ENCODE peak calls at places on chromosomes 6 and 20, in four cellular contexts. One of them, this sample, is unnamed. For H3K36me3 and H3K27me3, the result is how much of the 10 kb centered on the place peaks cover.

GRCh38 chr6:52826513-52826912 is 14.1 kb downstream of the GSTA5 start:
- DNase-seq in WERI-Rb-1: no peak
- DNase-seq in iPS DF 6.9: no peak
- DNase-seq in PC-3: no peak
- DNase-seq in this sample: no peak

GRCh38 chr6:82263916-82264315 is 16.4 kb upstream of the IBTK start:
- DNase-seq in WERI-Rb-1: no peak
- DNase-seq in PC-3: no peak
- DNase-seq in iPS DF 6.9: no peak
- DNase-seq in this sample: no peak

GRCh38 chr20:62359491-62360121 is 7.5 kb downstream of the LAMA5 start:
- DNase-seq in WERI-Rb-1: no peak
- DNase-seq in PC-3: peak
- DNase-seq in iPS DF 6.9: no peak
- DNase-seq in this sample: peak

GRCh38 chr6:98136333-98136732 is 698.0 kb upstream of the POU3F2 start:
- DNase-seq in PC-3: no peak
- DNase-seq in iPS DF 6.9: no peak
- DNase-seq in WERI-Rb-1: no peak
- DNase-seq in this sample: no peak

GRCh38 chr6:2196079-2196679 is 49.2 kb downstream of the GMDS start:
- DNase-seq in iPS DF 6.9: no peak
- DNase-seq in PC-3: peak
- DNase-seq in WERI-Rb-1: peak
- DNase-seq in this sample: no peak

GRCh38 chr6:89385156-89385667 is 26.9 kb downstream of the RRAGD start:
- DNase-seq in PC-3: peak
- DNase-seq in WERI-Rb-1: peak
- DNase-seq in iPS DF 6.9: no peak
- DNase-seq in this sample: no peak

GRCh38 chr20:22346716-22347115 is 237.7 kb downstream of the FOXA2 start:
- DNase-seq in PC-3: peak
- DNase-seq in iPS DF 6.9: no peak
- DNase-seq in WERI-Rb-1: no peak
- DNase-seq in this sample: no peak

GRCh38 chr6:148044921-148045320 is 297.7 kb upstream of the SASH1 start:
- DNase-seq in WERI-Rb-1: no peak
- DNase-seq in iPS DF 6.9: no peak
- DNase-seq in PC-3: no peak
- DNase-seq in this sample: no peak

GRCh38 chr20:50130995-50131394 is 18.0 kb upstream of the UBE2V1 start:
- DNase-seq in iPS DF 6.9: no peak
- DNase-seq in WERI-Rb-1: no peak
- DNase-seq in PC-3: no peak
- DNase-seq in this sample: no peak

GRCh38 chr6:135909737-135910387 is 58.4 kb downstream of the PDE7B start:
- DNase-seq in PC-3: peak
- DNase-seq in iPS DF 6.9: peak
- DNase-seq in WERI-Rb-1: peak
- DNase-seq in this sample: no peak

GRCh38 chr6:102026649-102027048 is 633.1 kb downstream of the GRIK2 start:
- DNase-seq in WERI-Rb-1: peak
- DNase-seq in iPS DF 6.9: no peak
- DNase-seq in PC-3: no peak
- DNase-seq in this sample: no peak

GRCh38 chr20:2338702-2339101 is 42.0 kb upstream of the TGM6 start:
- DNase-seq in PC-3: no peak
- DNase-seq in WERI-Rb-1: no peak
- DNase-seq in iPS DF 6.9: no peak
- DNase-seq in this sample: no peak

GRCh38 chr6:44386929-44387345 is 569 bp upstream of the CDC5L start:
- DNase-seq in WERI-Rb-1: no peak
- DNase-seq in PC-3: peak
- DNase-seq in iPS DF 6.9: no peak
- DNase-seq in this sample: no peak

GRCh38 chr6:2037230-2037926 is 208.0 kb downstream of the GMDS start:
- DNase-seq in PC-3: peak
- DNase-seq in WERI-Rb-1: peak
- DNase-seq in iPS DF 6.9: no peak
- DNase-seq in this sample: no peak

GRCh38 chr6:158867381-158868121 is 48.4 kb upstream of the EZR start:
- DNase-seq in PC-3: no peak
- DNase-seq in WERI-Rb-1: no peak
- DNase-seq in iPS DF 6.9: no peak
- DNase-seq in this sample: no peak

GRCh38 chr6:101912266-101912665 is 518.8 kb downstream of the GRIK2 start:
- DNase-seq in PC-3: no peak
- DNase-seq in iPS DF 6.9: no peak
- DNase-seq in WERI-Rb-1: peak
- DNase-seq in this sample: no peak

GRCh38 chr6:143528164-143528811 is 16.8 kb upstream of the FUCA2 start:
- DNase-seq in iPS DF 6.9: no peak
- DNase-seq in PC-3: no peak
- DNase-seq in WERI-Rb-1: no peak
- DNase-seq in this sample: no peak

GRCh38 chr6:28710466-28711191 is 184.9 kb downstream of the GPX5 start:
- DNase-seq in PC-3: peak
- DNase-seq in WERI-Rb-1: no peak
- DNase-seq in iPS DF 6.9: no peak
- DNase-seq in this sample: no peak

GRCh38 chr6:15962449-15962764 is 166.5 kb upstream of the MYLIP start:
- DNase-seq in iPS DF 6.9: no peak
- DNase-seq in WERI-Rb-1: no peak
- DNase-seq in PC-3: peak
- DNase-seq in this sample: no peak

GRCh38 chr6:89237158-89237557 is 20.0 kb upstream of the GABRR1 start:
- DNase-seq in PC-3: no peak
- DNase-seq in WERI-Rb-1: no peak
- DNase-seq in iPS DF 6.9: no peak
- DNase-seq in this sample: no peak

GRCh38 chr6:26157150-26157837 is 70.1 kb downstream of the HFE start:
- DNase-seq in iPS DF 6.9: no peak
- DNase-seq in WERI-Rb-1: peak
- DNase-seq in PC-3: no peak
- DNase-seq in this sample: peak

GRCh38 chr20:59631751-59632380 is 27.5 kb downstream of the PHACTR3 start:
- DNase-seq in iPS DF 6.9: no peak
- DNase-seq in PC-3: no peak
- DNase-seq in WERI-Rb-1: no peak
- DNase-seq in this sample: no peak

GRCh38 chr20:2814076-2814475 is 711 bp upstream of the C20orf141 start:
- DNase-seq in PC-3: peak
- DNase-seq in iPS DF 6.9: no peak
- DNase-seq in WERI-Rb-1: no peak
- DNase-seq in this sample: no peak

DNA sequence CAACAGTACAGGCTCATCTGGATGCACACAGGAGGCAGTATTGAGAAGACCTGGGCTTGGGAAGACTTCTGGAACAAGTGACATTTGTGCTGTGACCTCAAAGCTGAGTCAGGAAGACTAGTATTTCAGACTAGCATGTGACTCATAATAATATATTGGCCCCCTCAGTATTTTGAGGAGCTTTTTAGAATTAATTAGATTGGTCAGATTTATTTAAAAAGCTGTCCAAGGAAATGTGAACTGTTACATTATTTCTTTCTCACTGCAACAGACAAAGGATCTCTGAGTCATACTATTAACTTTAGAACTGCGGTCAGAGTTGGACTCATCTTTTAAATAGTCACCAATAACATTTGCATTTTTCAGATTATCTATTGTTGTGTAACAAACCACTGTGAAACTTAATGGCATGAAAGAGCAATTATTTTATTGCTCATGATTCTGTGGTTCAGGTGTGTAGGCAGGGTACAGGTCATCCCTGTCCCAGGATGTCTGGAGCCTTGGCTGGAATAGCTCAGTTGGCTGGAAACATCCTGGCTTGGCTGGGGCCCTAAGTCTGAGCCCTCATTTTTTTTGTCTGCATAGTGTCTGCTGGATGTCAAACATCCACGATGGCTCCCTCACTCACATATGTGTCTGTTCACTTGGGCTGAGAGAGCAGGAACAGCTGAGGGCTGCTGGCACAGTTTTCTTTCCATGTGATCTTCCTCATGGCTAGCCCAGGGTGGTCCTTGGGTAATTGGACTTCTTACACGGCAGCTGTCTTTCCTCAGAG is 46.8 kb downstream of the MAP3K4 start:
- DNase-seq in WERI-Rb-1: no peak
- DNase-seq in PC-3: peak
- DNase-seq in iPS DF 6.9: no peak
- DNase-seq in this sample: no peak
- H3K36me3 ChIP-seq in WERI-Rb-1: under half
- H3K36me3 ChIP-seq in PC-3: under half
- H3K36me3 ChIP-seq in iPS DF 6.9: under half
- H3K36me3 ChIP-seq in this sample: under half

DNA sequence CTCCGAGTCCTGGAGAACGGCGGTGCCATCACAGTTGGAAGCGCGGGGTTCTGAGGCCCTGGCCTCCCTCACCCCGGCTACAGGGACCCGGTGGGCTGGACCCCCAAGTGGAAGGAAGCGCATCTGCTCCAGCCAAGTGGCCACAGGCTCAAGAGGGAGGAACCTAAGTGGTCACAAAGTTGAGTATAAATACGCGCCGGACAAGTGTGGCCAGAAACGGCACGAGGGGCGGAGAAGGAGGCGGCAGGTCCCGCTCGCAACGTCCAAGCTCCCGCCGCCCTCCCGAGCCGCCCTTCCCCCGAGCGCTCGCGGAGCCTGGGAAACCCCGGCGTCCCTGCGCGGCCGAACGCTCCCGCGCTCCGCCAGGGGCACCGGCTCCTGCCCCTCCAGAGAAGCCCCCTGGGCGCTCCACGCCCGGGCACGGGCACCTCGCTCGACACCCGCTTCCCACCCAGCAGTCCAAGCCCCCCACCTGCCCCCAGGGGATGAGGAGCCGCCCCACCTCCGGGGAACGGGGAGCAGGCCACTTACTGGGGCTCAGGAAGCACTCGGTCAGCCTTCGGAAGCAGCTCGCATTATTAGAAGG is 1.5 kb downstream of the PDE10A start:
- DNase-seq in PC-3: no peak
- DNase-seq in WERI-Rb-1: no peak
- DNase-seq in iPS DF 6.9: no peak
- DNase-seq in this sample: no peak
- H3K27me3 ChIP-seq in PC-3: half or more
- H3K27me3 ChIP-seq in WERI-Rb-1: half or more
- H3K27me3 ChIP-seq in iPS DF 6.9: half or more
- H3K27me3 ChIP-seq in this sample: half or more

DNA sequence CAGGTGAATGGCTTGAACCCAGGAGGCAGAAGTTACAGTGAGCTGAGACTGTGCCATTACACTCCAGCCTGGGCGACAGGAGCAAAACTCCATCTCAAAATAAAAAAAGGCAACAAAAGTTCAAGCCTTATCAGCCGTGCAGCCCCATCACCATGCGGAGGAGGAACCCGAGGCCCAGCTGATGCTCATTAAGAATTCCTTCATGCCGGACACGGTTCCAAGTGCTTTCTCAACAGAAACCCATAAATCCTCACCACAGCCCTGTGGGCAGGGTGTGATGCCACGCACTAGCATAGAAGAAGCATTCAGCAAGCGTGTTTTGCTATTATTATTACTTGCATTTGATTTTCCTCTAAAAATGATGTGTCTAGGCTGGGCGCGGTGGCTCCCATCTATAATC is 56.3 kb downstream of the PREX1 start:
- DNase-seq in PC-3: no peak
- DNase-seq in iPS DF 6.9: no peak
- DNase-seq in WERI-Rb-1: no peak
- DNase-seq in this sample: no peak
- H3K4me3 ChIP-seq in PC-3: no peak
- H3K4me3 ChIP-seq in iPS DF 6.9: no peak
- H3K4me3 ChIP-seq in WERI-Rb-1: no peak
- H3K4me3 ChIP-seq in this sample: no peak

GRCh38 chr6:32974541-32975308 is 6.3 kb downstream of the BRD2 start:
- DNase-seq in WERI-Rb-1: no peak
- DNase-seq in iPS DF 6.9: no peak
- DNase-seq in PC-3: no peak
- DNase-seq in this sample: no peak
- H3K36me3 ChIP-seq in WERI-Rb-1: half or more
- H3K36me3 ChIP-seq in iPS DF 6.9: half or more
- H3K36me3 ChIP-seq in PC-3: half or more
- H3K36me3 ChIP-seq in this sample: half or more